ENCODE peak calls at places on chromosomes 13 and 19, in ten cellular contexts. L is kidney epithelial cell, X is GM10248, Y is lower lobe of right lung, G is cardiac fibroblast, D is A673, E is HFFc6, P is foreskin fibroblast, S is Calu3, T is colonic mucosa. R is an unnamed sample.

GRCh38 chr19:43524922-43525835 is 1.8 kb downstream of the ETHE1 start:
- DNase-seq in X (peak), E (no peak), Y (peak), P (no peak), S (peak), D (peak), L (no peak), G (peak), T (peak), R (no peak)

GRCh38 chr19:10544242-10544752 is 593 bp downstream of the ATG4D start:
- DNase-seq in P (no peak), T (peak), Y (no peak), G (no peak), S (no peak), L (no peak), X (peak), D (no peak), E (no peak), R (no peak)

GRCh38 chr13:72696590-72696989 is 30.8 kb downstream of the MZT1 start:
- DNase-seq in X (no peak), P (no peak), L (no peak), E (peak), G (peak), Y (no peak), S (no peak), T (no peak), D (peak), R (no peak)

GRCh38 chr13:106172176-106172905 is 363.1 kb downstream of the EFNB2 start:
- DNase-seq in Y (no peak), D (no peak), S (no peak), T (no peak), G (no peak), E (no peak), X (no peak), P (no peak), L (no peak), R (no peak)

GRCh38 chr13:34044660-34045080 is 226.7 kb downstream of the RFC3 start:
- DNase-seq in G (peak), E (peak), Y (no peak), P (peak), D (no peak), S (peak), X (no peak), L (peak), T (no peak), R (peak)

GRCh38 chr19:7762719-7763293 is at the start of gene CLEC4M:
- DNase-seq in D (no peak), L (no peak), E (no peak), S (no peak), T (no peak), P (no peak), Y (no peak), X (no peak), G (no peak), R (no peak)

GRCh38 chr19:46033401-46033800 is 7.4 kb downstream of the IGFL4 start:
- DNase-seq in L (no peak), Y (no peak), D (no peak), T (no peak), P (no peak), E (no peak), X (no peak), G (no peak), S (no peak), R (no peak)

GRCh38 chr13:98873377-98874028 is 104.4 kb downstream of the DOCK9 start:
- DNase-seq in L (no peak), E (no peak), S (no peak), T (no peak), D (no peak), P (no peak), G (no peak), Y (no peak), X (no peak), R (no peak)

GRCh38 chr19:8240274-8241229 is 31.4 kb downstream of the CERS4 start:
- DNase-seq in D (no peak), P (peak), E (peak), G (peak), T (peak), Y (peak), X (peak), S (peak), L (peak), R (peak)

GRCh38 chr13:39971526-39971925 is 316.1 kb downstream of the COG6 start:
- DNase-seq in T (no peak), G (no peak), X (no peak), Y (no peak), D (no peak), E (no peak), P (no peak), S (no peak), L (no peak), R (no peak)

GRCh38 chr13:44191504-44192171 is 182.0 kb upstream of the SERP2 start:
- DNase-seq in E (peak), D (peak), L (no peak), T (peak), Y (no peak), G (peak), S (peak), P (peak), X (no peak), R (peak)

GRCh38 chr19:32570081-32570785 is 10.8 kb upstream of the PDCD5 start:
- DNase-seq in G (peak), L (no peak), Y (no peak), D (peak), P (peak), S (peak), E (peak), T (peak), X (peak), R (peak)

GRCh38 chr13:36549771-36550170 is 117.5 kb downstream of the CCNA1 start:
- DNase-seq in D (peak), P (no peak), Y (no peak), X (no peak), S (no peak), G (peak), E (no peak), L (no peak), T (no peak), R (no peak)

GRCh38 chr19:11169896-11170678 is 14.5 kb upstream of the SPC24 start:
- DNase-seq in L (no peak), S (no peak), P (peak), D (no peak), Y (no peak), E (no peak), G (peak), X (no peak), T (no peak), R (no peak)

GRCh38 chr13:99956473-99957349 is 14.9 kb downstream of the ZIC5 start:
- DNase-seq in T (no peak), L (no peak), G (no peak), P (no peak), D (peak), E (no peak), S (no peak), X (no peak), Y (no peak), R (no peak)

GRCh38 chr19:55424518-55424917 is 16.9 kb upstream of the UBE2S start:
- DNase-seq in D (no peak), Y (no peak), T (no peak), P (no peak), X (no peak), L (no peak), S (no peak), G (no peak), E (no peak), R (no peak)

GRCh38 chr19:9565900-9566705 is 18.2 kb downstream of the ZNF121 start:
- DNase-seq in P (no peak), Y (no peak), X (no peak), D (peak), S (no peak), E (no peak), G (peak), T (no peak), L (no peak), R (no peak)

GRCh38 chr13:48804836-48805601 is 151.3 kb downstream of the CYSLTR2 start:
- DNase-seq in G (no peak), P (peak), Y (no peak), D (no peak), S (no peak), L (peak), X (no peak), E (no peak), T (no peak), R (peak)

GRCh38 chr13:31053098-31053497 is 108.6 kb downstream of the HSPH1 start:
- DNase-seq in T (no peak), Y (no peak), X (no peak), P (no peak), D (no peak), G (peak), S (peak), E (no peak), L (no peak), R (no peak)

GRCh38 chr13:106373304-106373988 is 162.0 kb downstream of the EFNB2 start:
- DNase-seq in T (no peak), S (no peak), L (no peak), X (no peak), P (no peak), Y (no peak), D (peak), E (no peak), G (no peak), R (no peak)

GRCh38 chr19:42309686-42310085 is 3.4 kb upstream of the TMEM145 start:
- DNase-seq in G (no peak), T (no peak), P (no peak), X (no peak), L (no peak), E (no peak), S (no peak), Y (no peak), D (no peak), R (no peak)

GRCh38 chr13:24149306-24150032 is 11.1 kb upstream of the SPATA13 start:
- DNase-seq in X (no peak), L (no peak), D (no peak), S (no peak), P (no peak), Y (no peak), T (no peak), G (peak), E (no peak), R (no peak)

GRCh38 chr13:100131863-100132574 is 43.1 kb downstream of the PCCA start:
- DNase-seq in G (peak), Y (no peak), P (peak), D (peak), L (peak), S (no peak), T (no peak), X (no peak), E (peak), R (peak)

GRCh38 chr13:46289260-46289955 is 77.7 kb downstream of the LRRC63 start:
- DNase-seq in X (no peak), Y (no peak), S (no peak), D (no peak), T (no peak), E (no peak), L (no peak), P (no peak), G (no peak), R (no peak)

GRCh38 chr19:51702103-51702753 is 9.1 kb downstream of the SPACA6 start:
- DNase-seq in E (no peak), S (no peak), L (no peak), T (peak), G (peak), P (peak), D (peak), X (peak), Y (peak), R (no peak)

GRCh38 chr13:41060723-41061074 is 610 bp upstream of the WBP4 start:
- DNase-seq in E (peak), P (peak), T (peak), L (no peak), D (peak), X (peak), Y (peak), S (peak), G (peak), R (no peak)

GRCh38 chr13:76884167-76884566 is 2.0 kb downstream of the KCTD12 start:
- DNase-seq in S (peak), X (peak), L (no peak), Y (peak), P (peak), G (peak), E (no peak), T (peak), D (peak), R (no peak)

GRCh38 chr13:39419866-39420265 is 183.1 kb downstream of the LHFPL6 start:
- DNase-seq in Y (no peak), X (no peak), P (no peak), T (no peak), S (no peak), L (no peak), G (no peak), D (no peak), E (no peak), R (no peak)

GRCh38 chr19:12797141-12797587 is 4.4 kb downstream of the PRDX2 start:
- DNase-seq in P (no peak), Y (no peak), D (no peak), E (no peak), T (no peak), L (no peak), S (no peak), G (no peak), X (no peak), R (no peak)

GRCh38 chr19:18223860-18224524 is 2.2 kb downstream of the PDE4C start:
- DNase-seq in D (peak), Y (peak), E (no peak), L (no peak), P (no peak), S (peak), T (peak), X (peak), G (no peak), R (no peak)

GRCh38 chr19:33640773-33641172 is 19.0 kb downstream of the CHST8 start:
- DNase-seq in S (no peak), X (no peak), G (no peak), P (no peak), T (no peak), L (no peak), E (no peak), Y (peak), D (no peak), R (no peak)
- TF ChIP-seq CTCF in S (no peak), X (no peak), G (no peak), P (no peak), T (no peak), L (no peak), E (no peak), Y (no peak), D (no peak), R (no peak)

GRCh38 chr19:38729653-38730469 is 14.4 kb downstream of the CAPN12 start:
- DNase-seq in P (no peak), E (peak), S (peak), Y (peak), T (peak), X (peak), L (no peak), G (peak), D (peak), R (no peak)
- TF ChIP-seq CTCF in P (peak), E (peak), S (peak), Y (peak), T (peak), X (peak), L (peak), G (peak), D (peak), R (peak)

DNA sequence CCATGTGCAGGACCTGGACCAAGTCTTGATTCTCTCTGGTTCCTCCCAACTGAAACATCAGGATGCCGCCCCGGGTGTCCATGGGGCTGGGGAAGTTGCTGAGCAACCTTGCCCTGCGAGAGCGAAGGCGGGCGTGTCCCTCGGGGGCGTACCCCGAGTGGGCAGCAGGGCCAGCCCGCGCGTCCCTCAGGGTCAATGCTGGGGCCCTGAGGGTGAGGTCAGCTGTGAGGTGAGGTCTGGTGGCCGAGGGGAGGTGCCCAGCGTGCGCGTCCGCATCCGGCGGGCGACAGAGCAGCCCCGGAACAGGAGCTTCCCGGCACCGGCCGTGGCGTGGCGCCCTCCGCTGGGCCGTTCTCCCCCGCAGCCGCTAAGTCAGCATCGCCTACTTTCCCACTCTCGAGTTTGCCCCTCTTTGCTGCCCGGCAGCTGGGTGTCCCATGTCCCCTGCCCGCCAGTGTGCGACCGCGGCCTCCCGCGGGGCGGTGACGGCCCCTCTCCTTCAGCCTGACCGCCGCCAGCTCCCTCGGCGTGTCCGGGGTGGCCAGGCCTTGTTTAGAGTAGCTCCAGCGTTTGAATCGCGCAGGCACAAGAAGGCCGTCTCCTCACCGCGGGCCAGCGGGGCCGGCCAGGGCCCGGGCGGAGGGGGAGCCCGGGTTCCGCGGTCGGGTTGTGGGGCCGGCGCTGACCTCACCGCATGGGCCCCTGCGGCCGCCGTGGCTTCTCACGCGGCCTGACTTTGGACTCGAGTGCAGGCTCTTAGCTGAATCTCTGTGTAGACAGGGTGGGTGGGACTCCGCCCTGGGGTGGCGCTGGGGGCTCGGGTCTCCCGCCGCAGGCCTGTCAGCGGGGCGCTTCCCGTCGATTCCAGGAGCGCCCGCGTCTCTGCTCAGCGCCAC is 33.0 kb downstream of the GJA3 start:
- DNase-seq in Y (peak), T (peak), L (no peak), P (peak), D (peak), X (peak), S (peak), E (peak), G (peak), R (no peak)
- TF ChIP-seq CTCF in Y (peak), T (no peak), L (peak), P (peak), D (peak), X (peak), S (peak), E (peak), G (peak), R (peak)

GRCh38 chr19:6503407-6504201 is 1.5 kb upstream of the TUBB4A start:
- DNase-seq in X (no peak), L (no peak), E (no peak), G (no peak), S (no peak), T (no peak), P (no peak), D (no peak), Y (no peak), R (no peak)

GRCh38 chr19:6498294-6499036 is 3.6 kb downstream of the TUBB4A start:
- DNase-seq in P (no peak), D (no peak), E (no peak), X (no peak), G (no peak), Y (no peak), T (no peak), S (no peak), L (no peak), R (no peak)

GRCh38 chr19:6499052-6499790 is 2.9 kb downstream of the TUBB4A start:
- DNase-seq in S (no peak), D (no peak), T (no peak), Y (no peak), X (no peak), L (no peak), G (no peak), P (no peak), E (no peak), R (no peak)

GRCh38 chr19:6500837-6501739 is 1.0 kb downstream of the TUBB4A start:
- DNase-seq in L (no peak), E (no peak), T (no peak), G (no peak), S (no peak), Y (no peak), D (no peak), P (no peak), X (no peak), R (no peak)

GRCh38 chr19:6501740-6502648 is at the start of gene TUBB4A:
- DNase-seq in L (no peak), T (no peak), P (no peak), X (peak), G (no peak), Y (no peak), E (no peak), S (peak), D (peak), R (no peak)
- TF ChIP-seq CTCF in L (no peak), T (no peak), P (no peak), X (no peak), G (no peak), Y (no peak), E (no peak), S (no peak), D (no peak), R (no peak)

DNA sequence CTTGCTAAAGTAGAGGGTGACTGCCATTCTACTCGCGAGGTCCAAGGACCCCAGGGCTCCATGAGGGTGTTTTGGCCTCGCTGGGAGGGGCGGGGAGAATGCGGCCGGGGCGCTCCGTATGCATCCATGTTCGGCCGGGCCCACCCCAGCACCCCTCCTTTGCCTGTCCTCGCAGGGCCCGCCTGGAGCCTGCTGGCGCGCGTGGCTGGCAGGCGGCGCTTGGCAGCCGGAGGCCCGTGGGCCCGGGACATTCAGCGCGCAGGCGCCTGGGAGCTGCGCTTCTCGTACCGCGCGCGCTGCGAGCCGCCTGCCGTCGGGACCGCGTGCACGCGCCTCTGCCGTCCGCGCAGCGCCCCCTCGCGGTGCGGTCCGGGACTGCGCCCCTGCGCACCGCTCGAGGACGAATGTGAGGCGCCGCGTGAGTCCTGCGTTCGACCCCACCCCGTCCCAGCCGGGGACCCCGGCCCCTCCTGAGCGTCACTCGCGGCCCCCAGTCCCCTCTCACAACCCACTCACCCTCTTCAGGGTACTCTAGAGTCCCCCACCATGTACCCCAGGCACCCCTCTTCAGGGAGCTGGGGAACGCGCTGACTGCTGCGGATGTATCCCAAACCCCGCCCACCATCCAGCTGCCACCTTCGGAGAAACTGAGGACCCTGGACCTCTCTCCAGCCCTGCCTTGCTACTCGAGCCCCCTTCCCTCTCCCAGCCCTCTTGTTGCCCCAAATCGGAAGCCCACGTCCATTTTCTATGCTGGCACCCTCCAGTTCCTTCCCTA is 4.1 kb downstream of the DLL3 start:
- DNase-seq in L (no peak), G (peak), X (peak), T (peak), P (peak), Y (peak), E (no peak), S (peak), D (peak), R (peak)
- TF ChIP-seq CTCF in L (peak), G (peak), X (peak), T (peak), P (peak), Y (peak), E (peak), S (peak), D (peak), R (peak)

GRCh38 chr13:113000575-113000974 is 31.6 kb downstream of the MCF2L start:
- DNase-seq in P (no peak), X (no peak), Y (no peak), T (no peak), S (no peak), G (no peak), D (no peak), L (no peak), E (no peak), R (no peak)
- TF ChIP-seq CTCF in P (no peak), X (no peak), Y (no peak), T (no peak), S (no peak), G (no peak), D (no peak), L (no peak), E (no peak), R (no peak)

DNA sequence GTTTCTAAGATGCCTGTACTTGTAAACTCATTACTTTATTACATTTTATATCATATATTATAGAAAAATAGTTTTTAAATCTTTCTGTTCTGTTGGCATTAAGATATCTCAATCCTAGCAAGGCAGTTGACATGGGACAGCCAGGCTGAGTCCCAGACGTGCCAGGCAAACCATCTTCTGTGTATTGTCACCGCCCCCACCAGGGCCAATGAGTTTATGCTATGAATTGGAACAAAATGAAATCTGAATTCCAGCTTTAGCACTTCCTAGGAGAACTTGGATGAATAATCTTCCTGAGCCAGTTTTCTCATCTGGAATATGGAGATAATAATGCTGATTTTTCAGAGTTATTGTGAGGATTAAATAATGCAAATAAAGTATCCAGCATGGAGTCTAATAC is 79.9 kb upstream of the GSX1 start:
- DNase-seq in E (no peak), S (peak), G (peak), P (no peak), D (peak), Y (no peak), T (no peak), X (no peak), L (no peak), R (no peak)
- TF ChIP-seq CTCF in E (no peak), S (no peak), G (no peak), P (peak), D (peak), Y (peak), T (no peak), X (peak), L (peak), R (peak)